ENCODE peak calls at places on chromosome 11, in five cellular contexts. B is mesendoderm, J is mammary epithelial cell, P is neuronal stem cell, Y is HepG2. M is an unnamed sample.

GRCh38 chr11:20342347-20343279 is 20.9 kb upstream of the HTATIP2 start:
- DNase-seq in Y (peak; percentile 61), B (peak; percentile 97), J (no peak), P (peak; percentile 67), M (no peak)

GRCh38 chr11:134662629-134663360 is 250.8 kb upstream of the B3GAT1 start:
- DNase-seq in B (no peak), P (no peak), Y (no peak), J (no peak), M (no peak)

GRCh38 chr11:64619811-64620285 is 28.8 kb downstream of the SLC22A12 start:
- DNase-seq in B (peak; percentile 85), P (no peak), Y (peak; percentile 41), J (peak; percentile 17), M (peak; percentile 43)

GRCh38 chr11:3824714-3825472 is 15.9 kb downstream of the RHOG start:
- DNase-seq in Y (peak; percentile 69), P (no peak), B (peak; percentile 95), J (no peak), M (no peak)

GRCh38 chr11:110128161-110128560 is 35.0 kb downstream of the ZC3H12C start:
- DNase-seq in B (peak; percentile 94), J (no peak), Y (no peak), P (peak; percentile 72), M (peak; percentile 50)

GRCh38 chr11:44931466-44931865 is 19.2 kb downstream of the TP53I11 start:
- DNase-seq in B (peak; percentile 68), J (no peak), P (no peak), Y (no peak), M (no peak)

GRCh38 chr11:27319065-27319464 is 44.0 kb downstream of the CCDC34 start:
- DNase-seq in B (peak; percentile 64), Y (peak; percentile 48), J (peak; percentile 81), P (no peak), M (peak; percentile 89)

GRCh38 chr11:94558932-94559331 is 8.2 kb upstream of the PIWIL4 start:
- DNase-seq in P (no peak), B (no peak), J (no peak), Y (no peak), M (no peak)

GRCh38 chr11:64620286-64620962 is 29.4 kb downstream of the SLC22A12 start:
- DNase-seq in P (no peak), J (no peak), B (no peak), Y (peak; percentile 9), M (peak; percentile 19)

GRCh38 chr11:19394525-19395016 is 153.8 kb upstream of the E2F8 start:
- DNase-seq in B (peak; percentile 33), J (no peak), Y (no peak), P (no peak), M (no peak)

GRCh38 chr11:111363985-111364384 is 15.1 kb downstream of the POU2AF1 start:
- DNase-seq in J (no peak), Y (no peak), P (no peak), B (no peak), M (no peak)

GRCh38 chr11:25899761-25900160 is 432.2 kb upstream of the ANO3 start:
- DNase-seq in J (no peak), P (no peak), B (no peak), Y (no peak), M (no peak)

GRCh38 chr11:88538088-88538487 is 200.6 kb upstream of the CTSC start:
- DNase-seq in B (no peak), J (peak; percentile 76), Y (no peak), P (no peak), M (peak; percentile 42)

GRCh38 chr11:38191101-38191500 is 1593.1 kb upstream of the RAG2 start:
- DNase-seq in J (no peak), Y (no peak), P (no peak), B (no peak), M (no peak)

GRCh38 chr11:45245237-45246045 is 40.7 kb downstream of the SYT13 start:
- DNase-seq in Y (no peak), B (no peak), P (no peak), J (no peak), M (no peak)

GRCh38 chr11:26741036-26741435 is 19.2 kb upstream of the SLC5A12 start:
- DNase-seq in J (no peak), Y (no peak), P (no peak), B (no peak), M (peak; percentile 76)

GRCh38 chr11:61512435-61512834 is 3.9 kb downstream of the LRRC10B start:
- DNase-seq in Y (no peak), J (no peak), P (no peak), B (no peak), M (no peak)

GRCh38 chr11:96708469-96708868 is 318.7 kb downstream of the JRKL start:
- DNase-seq in B (no peak), J (no peak), P (no peak), Y (no peak), M (peak; percentile 1)

GRCh38 chr11:100830978-100831732 is 144.1 kb downstream of the ARHGAP42 start:
- DNase-seq in B (no peak), Y (no peak), P (no peak), J (peak; percentile 49), M (peak; percentile 82)
- H3K4me2 ChIP-seq in B (no peak overlapping the region), Y (no peak overlapping the region), P (no peak overlapping the region), J (peak overlapping the region; percentile 63), M (peak overlapping the region; percentile 17)

DNA sequence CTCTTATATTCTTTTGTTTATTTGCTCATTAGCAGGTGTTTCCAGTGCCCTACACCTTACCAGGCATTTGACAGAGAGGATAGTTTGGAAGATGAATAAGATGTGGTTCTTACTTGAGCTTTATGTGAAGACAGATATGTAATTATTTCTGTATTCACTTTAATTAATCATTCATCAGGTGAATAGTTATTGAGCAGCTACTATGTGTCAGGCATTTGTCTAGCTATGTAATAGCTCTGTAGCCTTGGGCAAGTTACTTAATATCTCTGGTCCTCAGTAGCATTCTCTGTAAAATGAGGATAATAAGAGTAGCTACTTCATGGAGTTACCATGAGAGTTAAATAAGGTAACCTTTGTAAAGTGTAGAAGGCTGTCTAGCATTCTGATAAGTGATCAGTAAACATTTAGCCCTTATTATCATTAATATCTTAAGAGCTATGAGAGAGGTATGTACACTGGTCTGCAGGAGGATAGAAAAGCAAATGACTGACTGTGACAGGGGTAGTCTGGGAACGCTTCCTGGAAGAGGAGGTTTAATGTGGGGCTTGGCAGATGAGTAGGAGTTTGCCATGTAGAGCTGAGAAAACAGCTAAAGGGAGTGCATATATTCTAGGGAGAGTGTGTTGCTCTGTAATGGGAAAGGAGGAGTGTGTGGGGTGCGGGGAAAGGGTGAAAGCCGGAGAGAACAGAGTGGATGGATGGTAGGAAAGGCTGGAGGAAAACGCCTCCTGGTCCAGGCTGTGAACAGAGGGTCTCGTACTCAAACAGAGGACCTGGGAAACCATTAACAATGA is 56.1 kb downstream of the MICAL2 start:
- DNase-seq in J (no peak), P (no peak), B (no peak), Y (no peak), M (no peak)
- H3K27ac ChIP-seq in J (peak overlapping the region; percentile 95), P (no peak overlapping the region), B (no peak overlapping the region), Y (no peak overlapping the region), M (peak overlapping the region; percentile 91)

DNA sequence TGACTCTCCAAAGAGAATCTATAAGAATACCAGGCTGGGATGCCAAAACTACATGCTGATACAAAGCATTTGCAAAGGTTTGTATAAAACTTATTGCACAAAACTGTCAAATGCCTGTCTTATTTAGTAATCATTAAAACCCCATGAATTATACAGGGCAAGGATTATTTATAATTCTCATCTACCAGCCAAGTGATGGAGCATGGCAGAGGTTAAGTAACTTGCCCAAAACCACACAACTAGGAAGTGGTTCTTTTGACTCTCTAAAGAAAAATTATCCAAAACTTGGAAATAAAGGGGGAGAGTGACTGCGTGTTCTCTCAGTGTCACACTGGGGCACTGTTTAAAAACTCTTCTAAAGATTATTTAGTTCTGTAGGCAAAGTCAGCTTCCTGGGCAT is 17.4 kb upstream of the CLMP start:
- DNase-seq in J (no peak), B (no peak), P (no peak), Y (no peak), M (no peak)
- H3K4me2 ChIP-seq in J (no peak overlapping the region), B (no peak overlapping the region), P (no peak overlapping the region), Y (no peak overlapping the region), M (peak overlapping the region; percentile 21)

DNA sequence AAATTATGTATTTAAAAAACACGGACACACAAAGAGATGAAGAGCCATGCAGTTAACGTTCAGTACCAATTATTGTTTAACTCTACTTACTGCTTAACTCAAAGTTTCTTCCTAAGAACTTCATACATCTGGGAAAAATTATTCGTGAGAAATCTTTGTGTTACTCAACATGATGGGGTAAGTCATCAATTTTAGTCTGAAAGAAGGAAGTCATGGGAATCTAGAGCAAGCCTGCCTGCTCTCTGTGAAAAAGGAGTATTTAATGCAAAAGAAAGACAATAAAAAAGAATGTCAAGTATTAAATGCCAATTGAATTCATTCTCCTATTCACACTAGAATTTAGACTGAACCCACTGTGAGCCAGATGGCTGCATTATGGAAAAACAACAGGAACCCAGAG is 16.0 kb downstream of the TMEM123 start:
- DNase-seq in Y (no peak), J (no peak), P (no peak), B (no peak), M (peak; percentile 61)
- H3K27ac ChIP-seq in Y (no peak overlapping the region), J (no peak overlapping the region), P (no peak overlapping the region), B (no peak overlapping the region), M (no peak overlapping the region)

GRCh38 chr11:57308426-57309060 is 16.2 kb downstream of the TNKS1BP1 start:
- DNase-seq in Y (no peak), B (no peak), P (no peak), J (no peak), M (no peak)

GRCh38 chr11:57311109-57311936 is 13.4 kb downstream of the TNKS1BP1 start:
- DNase-seq in Y (peak; percentile 84), J (peak; percentile 96), P (peak; percentile 75), B (peak; percentile 98), M (peak; percentile 99)

GRCh38 chr11:57309106-57310059 is 15.4 kb downstream of the TNKS1BP1 start:
- DNase-seq in J (no peak), P (no peak), B (no peak), Y (no peak), M (no peak)

GRCh38 chr11:57310630-57311086 is 14.1 kb downstream of the TNKS1BP1 start:
- DNase-seq in P (no peak), J (no peak), B (no peak), Y (peak; percentile 78), M (peak; percentile 74)

DNA sequence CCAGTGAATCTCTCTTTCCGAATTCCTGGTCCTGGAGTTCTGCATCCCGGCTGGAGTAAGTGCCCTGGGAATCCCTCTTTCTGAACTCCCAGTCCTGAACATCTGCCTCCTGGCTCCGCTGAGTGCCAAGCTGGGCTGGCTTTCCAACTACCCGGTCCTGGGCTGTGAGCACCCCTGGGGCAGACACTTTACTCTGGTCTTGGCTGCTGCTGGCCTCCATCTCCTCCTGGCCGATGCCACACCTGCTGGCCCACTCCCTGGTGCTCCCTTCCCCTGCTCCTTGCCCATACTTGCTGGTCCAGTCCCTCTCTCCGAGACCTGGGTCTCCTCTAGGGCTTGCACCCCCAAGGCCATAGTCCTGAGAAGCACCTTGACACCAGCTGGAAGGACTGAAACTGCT is 14.7 kb downstream of the TNKS1BP1 start:
- DNase-seq in J (no peak), Y (no peak), P (no peak), B (no peak), M (no peak)
- H3K4me2 ChIP-seq in J (peak overlapping the region; percentile 77), Y (peak overlapping the region; percentile 84), P (no peak overlapping the region), B (no peak overlapping the region), M (peak overlapping the region; percentile 91)

GRCh38 chr11:30465192-30465591 is 121.0 kb downstream of the MPPED2 start:
- DNase-seq in Y (no peak), B (peak; percentile 68), P (no peak), J (no peak), M (no peak)
- H3K27ac ChIP-seq in Y (no peak overlapping the region), B (no peak overlapping the region), P (no peak overlapping the region), J (no peak overlapping the region), M (no peak overlapping the region)

M was measured in fibroblast of lung.